ENCODE peak calls at places on chromosome 17, in ten cellular contexts. T is GM04503; L is EL; M is HTR-8/SVneo; P is iPS-NIHi11; V is activated T-helper 9 cell treated with anti-CD3 and anti-CD28 coated beads, Interleukin-2, amount 50 U/mL, for 16 hours; N is heart left ventricle; D is iris pigment epithelial cell; C is SJSA1; R is kidney tubule cell. F is an unnamed sample.

GRCh38 chr17:75646626-75646968 is 13.4 kb downstream of the SMIM5 start:
- DNase-seq in T (no peak), L (no peak), M (no peak), P (no peak), V (no peak), N (no peak), D (no peak), C (no peak), R (no peak), F (no peak)

GRCh38 chr17:773467-774319 is 8.4 kb downstream of the GLOD4 start:
- DNase-seq in T (no peak), L (no peak), M (no peak), P (no peak), V (no peak), N (no peak), D (no peak), C (no peak), R (peak), F (no peak)

GRCh38 chr17:6639014-6639650 is 1.4 kb downstream of the KIAA0753 start:
- DNase-seq in T (no peak), L (no peak), M (no peak), P (no peak), V (no peak), N (no peak), D (no peak), C (no peak), R (peak), F (no peak)

GRCh38 chr17:80892900-80893603 is 98.6 kb upstream of the CHMP6 start:
- DNase-seq in T (no peak), L (peak), M (peak), P (no peak), V (peak), N (peak), D (peak), C (no peak), R (no peak), F (peak)

GRCh38 chr17:58520843-58521430 is 6.5 kb upstream of the MTMR4 start:
- DNase-seq in T (no peak), L (peak), M (no peak), P (peak), V (no peak), N (no peak), D (no peak), C (no peak), R (no peak), F (no peak)

GRCh38 chr17:2337152-2337810 is at the start of gene SGSM2:
- DNase-seq in T (no peak), L (peak), M (peak), P (peak), V (peak), N (peak), D (peak), C (peak), R (peak), F (peak)

GRCh38 chr17:77011173-77012011 is 129.4 kb upstream of the SEC14L1 start:
- DNase-seq in T (no peak), L (peak), M (peak), P (no peak), V (peak), N (no peak), D (peak), C (no peak), R (peak), F (peak)

GRCh38 chr17:56908061-56908542 is 5.7 kb downstream of the TRIM25 start:
- DNase-seq in T (no peak), L (no peak), M (no peak), P (no peak), V (no peak), N (peak), D (peak), C (no peak), R (peak), F (no peak)

GRCh38 chr17:73621685-73622084 is 22.6 kb downstream of the SDK2 start:
- DNase-seq in T (no peak), L (no peak), M (no peak), P (no peak), V (no peak), N (no peak), D (no peak), C (no peak), R (no peak), F (no peak)

GRCh38 chr17:42380935-42381334 is 7.3 kb downstream of the STAT3 start:
- DNase-seq in T (no peak), L (no peak), M (no peak), P (no peak), V (no peak), N (no peak), D (no peak), C (no peak), R (no peak), F (no peak)

GRCh38 chr17:46191332-46192210 is 1.7 kb downstream of the KANSL1 start:
- DNase-seq in T (no peak), L (peak), M (peak), P (peak), V (no peak), N (no peak), D (no peak), C (no peak), R (peak), F (peak)

GRCh38 chr17:77445908-77446535 is 305.3 kb downstream of the SEC14L1 start:
- DNase-seq in T (no peak), L (no peak), M (no peak), P (no peak), V (no peak), N (peak), D (peak), C (no peak), R (no peak), F (peak)

GRCh38 chr17:82830249-82830661 is 9.6 kb downstream of the ZNF750 start:
- DNase-seq in T (no peak), L (no peak), M (no peak), P (no peak), V (no peak), N (peak), D (no peak), C (no peak), R (no peak), F (peak)

GRCh38 chr17:3685174-3685812 is 10.7 kb downstream of the P2RX5 start:
- DNase-seq in T (no peak), L (no peak), M (no peak), P (no peak), V (no peak), N (no peak), D (no peak), C (no peak), R (no peak), F (no peak)

GRCh38 chr17:69175812-69176517 is 34.3 kb upstream of the ABCA6 start:
- DNase-seq in T (peak), L (peak), M (peak), P (no peak), V (no peak), N (no peak), D (peak), C (peak), R (peak), F (peak)

GRCh38 chr17:81332118-81332834 is 37.2 kb upstream of the SLC38A10 start:
- DNase-seq in T (no peak), L (no peak), M (no peak), P (no peak), V (no peak), N (no peak), D (no peak), C (no peak), R (no peak), F (no peak)

GRCh38 chr17:20184977-20185619 is 175.9 kb downstream of the SPECC1 start:
- DNase-seq in T (no peak), L (no peak), M (no peak), P (no peak), V (no peak), N (no peak), D (no peak), C (no peak), R (no peak), F (no peak)

GRCh38 chr17:69485901-69486643 is 71.6 kb downstream of the MAP2K6 start:
- DNase-seq in T (no peak), L (no peak), M (no peak), P (no peak), V (no peak), N (no peak), D (peak), C (no peak), R (peak), F (no peak)

GRCh38 chr17:40448213-40448638 is 5.0 kb downstream of the IGFBP4 start:
- DNase-seq in T (no peak), L (peak), M (no peak), P (no peak), V (no peak), N (peak), D (no peak), C (no peak), R (no peak), F (peak)

GRCh38 chr17:40803617-40804082 is 3.9 kb upstream of the KRT28 start:
- DNase-seq in T (no peak), L (peak), M (peak), P (peak), V (peak), N (peak), D (peak), C (peak), R (peak), F (peak)

GRCh38 chr17:1724869-1725641 is 551 bp downstream of the WDR81 start:
- DNase-seq in T (no peak), L (no peak), M (no peak), P (peak), V (no peak), N (no peak), D (no peak), C (no peak), R (no peak), F (no peak)

GRCh38 chr17:42819939-42820535 is 4.0 kb downstream of the BECN1 start:
- DNase-seq in T (no peak), L (peak), M (peak), P (peak), V (peak), N (peak), D (peak), C (peak), R (peak), F (peak)

GRCh38 chr17:27446569-27447301 is 9.5 kb upstream of the KSR1 start:
- DNase-seq in T (no peak), L (peak), M (peak), P (no peak), V (no peak), N (no peak), D (peak), C (no peak), R (peak), F (peak)

GRCh38 chr17:17824119-17824779 is 12.5 kb downstream of the SREBF1 start:
- DNase-seq in T (no peak), L (no peak), M (no peak), P (no peak), V (no peak), N (no peak), D (no peak), C (no peak), R (no peak), F (no peak)

GRCh38 chr17:48852251-48852650 is 21.4 kb downstream of the CALCOCO2 start:
- DNase-seq in T (no peak), L (no peak), M (no peak), P (no peak), V (no peak), N (no peak), D (no peak), C (no peak), R (no peak), F (no peak)

GRCh38 chr17:38417210-38417951 is 10.9 kb upstream of the ARHGAP23 start:
- DNase-seq in T (no peak), L (no peak), M (no peak), P (no peak), V (no peak), N (no peak), D (no peak), C (no peak), R (no peak), F (no peak)

GRCh38 chr17:42895185-42895555 is 5.4 kb upstream of the G6PC1 start:
- DNase-seq in T (peak), L (peak), M (peak), P (no peak), V (no peak), N (peak), D (peak), C (no peak), R (peak), F (peak)

GRCh38 chr17:19753049-19753444 is 4.9 kb upstream of the ALDH3A1 start:
- DNase-seq in T (peak), L (peak), M (peak), P (peak), V (no peak), N (peak), D (peak), C (peak), R (peak), F (peak)

GRCh38 chr17:6938637-6939036 is 57.2 kb upstream of the ALOX12 start:
- DNase-seq in T (no peak), L (no peak), M (no peak), P (no peak), V (no peak), N (no peak), D (no peak), C (no peak), R (no peak), F (no peak)

GRCh38 chr17:41421116-41421515 is 3.3 kb downstream of the KRT37 start:
- DNase-seq in T (no peak), L (peak), M (peak), P (no peak), V (no peak), N (no peak), D (peak), C (no peak), R (peak), F (no peak)

GRCh38 chr17:34823023-34823422 is 138.2 kb downstream of the CCT6B start:
- DNase-seq in T (no peak), L (no peak), M (no peak), P (no peak), V (no peak), N (no peak), D (no peak), C (no peak), R (no peak), F (no peak)

GRCh38 chr17:58338907-58339774 is 10.5 kb upstream of the TSPOAP1 start:
- DNase-seq in T (no peak), L (peak), M (peak), P (peak), V (no peak), N (peak), D (peak), C (peak), R (peak), F (peak)

GRCh38 chr17:52026075-52026474 is 132.4 kb downstream of the CA10 start:
- DNase-seq in T (no peak), L (peak), M (no peak), P (no peak), V (no peak), N (no peak), D (no peak), C (no peak), R (no peak), F (no peak)

GRCh38 chr17:8289103-8289397 is 580 bp downstream of the RANGRF start:
- DNase-seq in T (no peak), L (no peak), M (no peak), P (no peak), V (peak), N (no peak), D (no peak), C (peak), R (no peak), F (no peak)

GRCh38 chr17:82772026-82772425 is 20.2 kb downstream of the TBCD start:
- DNase-seq in T (peak), L (peak), M (no peak), P (no peak), V (no peak), N (no peak), D (peak), C (no peak), R (peak), F (peak)

GRCh38 chr17:5110816-5111215 is 862 bp downstream of the ZNF232 start:
- DNase-seq in T (no peak), L (no peak), M (no peak), P (no peak), V (no peak), N (no peak), D (no peak), C (no peak), R (no peak), F (no peak)

GRCh38 chr17:69723741-69724140 is 309.2 kb downstream of the MAP2K6 start:
- DNase-seq in T (no peak), L (no peak), M (no peak), P (peak), V (no peak), N (no peak), D (no peak), C (no peak), R (no peak), F (no peak)

F was measured in fibroblast of the aortic adventitia.